ENCODE peak calls at places on chromosomes 2 and 18, in eight cellular contexts. One of them, this sample, is unnamed.

GRCh38 chr2:234304945-234305344 is 191.9 kb downstream of the ARL4C start:
- DNase-seq in CD4-positive, CD25-positive, alpha-beta regulatory T cell: no peak
- DNase-seq in dermis blood vessel endothelial cell: peak
- DNase-seq in A172: peak
- DNase-seq in effector memory CD4-positive, alpha-beta T cell: no peak
- DNase-seq in NCI-H524: no peak
- DNase-seq in mesothelial cell of epicardium: no peak
- DNase-seq in NCI-H1436: no peak
- DNase-seq in this sample: no peak

GRCh38 chr2:3641181-3641580 is 16.8 kb upstream of the ALLC start:
- DNase-seq in CD4-positive, CD25-positive, alpha-beta regulatory T cell: no peak
- DNase-seq in dermis blood vessel endothelial cell: no peak
- DNase-seq in A172: no peak
- DNase-seq in effector memory CD4-positive, alpha-beta T cell: no peak
- DNase-seq in NCI-H524: no peak
- DNase-seq in mesothelial cell of epicardium: no peak
- DNase-seq in NCI-H1436: no peak
- DNase-seq in this sample: peak

GRCh38 chr2:64651590-64651989 is 2.1 kb downstream of the SERTAD2 start:
- DNase-seq in CD4-positive, CD25-positive, alpha-beta regulatory T cell: no peak
- DNase-seq in dermis blood vessel endothelial cell: no peak
- DNase-seq in A172: no peak
- DNase-seq in effector memory CD4-positive, alpha-beta T cell: no peak
- DNase-seq in NCI-H524: peak
- DNase-seq in mesothelial cell of epicardium: no peak
- DNase-seq in NCI-H1436: no peak
- DNase-seq in this sample: no peak

GRCh38 chr2:218166791-218167190 is at the start of gene CXCR1:
- DNase-seq in CD4-positive, CD25-positive, alpha-beta regulatory T cell: peak
- DNase-seq in dermis blood vessel endothelial cell: no peak
- DNase-seq in A172: no peak
- DNase-seq in effector memory CD4-positive, alpha-beta T cell: peak
- DNase-seq in NCI-H524: no peak
- DNase-seq in mesothelial cell of epicardium: no peak
- DNase-seq in NCI-H1436: no peak
- DNase-seq in this sample: no peak

GRCh38 chr18:35443434-35443833 is 54.3 kb downstream of the INO80C start:
- DNase-seq in CD4-positive, CD25-positive, alpha-beta regulatory T cell: no peak
- DNase-seq in dermis blood vessel endothelial cell: no peak
- DNase-seq in A172: no peak
- DNase-seq in effector memory CD4-positive, alpha-beta T cell: no peak
- DNase-seq in NCI-H524: no peak
- DNase-seq in mesothelial cell of epicardium: no peak
- DNase-seq in NCI-H1436: no peak
- DNase-seq in this sample: no peak

GRCh38 chr2:64453710-64454315 is at the start of gene LGALSL:
- DNase-seq in CD4-positive, CD25-positive, alpha-beta regulatory T cell: no peak
- DNase-seq in dermis blood vessel endothelial cell: peak
- DNase-seq in A172: peak
- DNase-seq in effector memory CD4-positive, alpha-beta T cell: no peak
- DNase-seq in NCI-H524: peak
- DNase-seq in mesothelial cell of epicardium: peak
- DNase-seq in NCI-H1436: no peak
- DNase-seq in this sample: peak

GRCh38 chr2:171393487-171393886 is 40.3 kb downstream of the METTL8 start:
- DNase-seq in CD4-positive, CD25-positive, alpha-beta regulatory T cell: no peak
- DNase-seq in dermis blood vessel endothelial cell: no peak
- DNase-seq in A172: no peak
- DNase-seq in effector memory CD4-positive, alpha-beta T cell: no peak
- DNase-seq in NCI-H524: no peak
- DNase-seq in mesothelial cell of epicardium: no peak
- DNase-seq in NCI-H1436: no peak
- DNase-seq in this sample: no peak

GRCh38 chr2:65204461-65205230 is 23.0 kb upstream of the ACTR2 start:
- DNase-seq in CD4-positive, CD25-positive, alpha-beta regulatory T cell: peak
- DNase-seq in dermis blood vessel endothelial cell: peak
- DNase-seq in A172: no peak
- DNase-seq in effector memory CD4-positive, alpha-beta T cell: peak
- DNase-seq in NCI-H524: no peak
- DNase-seq in mesothelial cell of epicardium: no peak
- DNase-seq in NCI-H1436: peak
- DNase-seq in this sample: no peak

GRCh38 chr2:68936462-68936861 is 16.2 kb downstream of the GKN2 start:
- DNase-seq in CD4-positive, CD25-positive, alpha-beta regulatory T cell: no peak
- DNase-seq in dermis blood vessel endothelial cell: peak
- DNase-seq in A172: peak
- DNase-seq in effector memory CD4-positive, alpha-beta T cell: no peak
- DNase-seq in NCI-H524: no peak
- DNase-seq in mesothelial cell of epicardium: no peak
- DNase-seq in NCI-H1436: no peak
- DNase-seq in this sample: no peak

GRCh38 chr2:12284487-12284886 is 432.2 kb upstream of the TRIB2 start:
- DNase-seq in CD4-positive, CD25-positive, alpha-beta regulatory T cell: no peak
- DNase-seq in dermis blood vessel endothelial cell: no peak
- DNase-seq in A172: peak
- DNase-seq in effector memory CD4-positive, alpha-beta T cell: no peak
- DNase-seq in NCI-H524: no peak
- DNase-seq in mesothelial cell of epicardium: no peak
- DNase-seq in NCI-H1436: no peak
- DNase-seq in this sample: no peak

GRCh38 chr18:10839401-10839800 is 310.0 kb downstream of the PIEZO2 start:
- DNase-seq in CD4-positive, CD25-positive, alpha-beta regulatory T cell: no peak
- DNase-seq in dermis blood vessel endothelial cell: no peak
- DNase-seq in A172: no peak
- DNase-seq in effector memory CD4-positive, alpha-beta T cell: no peak
- DNase-seq in NCI-H524: no peak
- DNase-seq in mesothelial cell of epicardium: no peak
- DNase-seq in NCI-H1436: no peak
- DNase-seq in this sample: no peak

GRCh38 chr2:78541451-78542267 is 483.8 kb upstream of the REG3G start:
- DNase-seq in CD4-positive, CD25-positive, alpha-beta regulatory T cell: no peak
- DNase-seq in dermis blood vessel endothelial cell: no peak
- DNase-seq in A172: peak
- DNase-seq in effector memory CD4-positive, alpha-beta T cell: no peak
- DNase-seq in NCI-H524: no peak
- DNase-seq in mesothelial cell of epicardium: no peak
- DNase-seq in NCI-H1436: peak
- DNase-seq in this sample: no peak

GRCh38 chr18:332721-333513 is 65.1 kb upstream of the THOC1 start:
- DNase-seq in CD4-positive, CD25-positive, alpha-beta regulatory T cell: no peak
- DNase-seq in dermis blood vessel endothelial cell: no peak
- DNase-seq in A172: no peak
- DNase-seq in effector memory CD4-positive, alpha-beta T cell: no peak
- DNase-seq in NCI-H524: no peak
- DNase-seq in mesothelial cell of epicardium: no peak
- DNase-seq in NCI-H1436: no peak
- DNase-seq in this sample: no peak

GRCh38 chr2:204533629-204534370 is 11.5 kb upstream of the PARD3B start:
- DNase-seq in CD4-positive, CD25-positive, alpha-beta regulatory T cell: no peak
- DNase-seq in dermis blood vessel endothelial cell: no peak
- DNase-seq in A172: peak
- DNase-seq in effector memory CD4-positive, alpha-beta T cell: no peak
- DNase-seq in NCI-H524: no peak
- DNase-seq in mesothelial cell of epicardium: no peak
- DNase-seq in NCI-H1436: no peak
- DNase-seq in this sample: no peak

GRCh38 chr2:231200805-231201474 is 2.5 kb downstream of the ARMC9 start:
- DNase-seq in CD4-positive, CD25-positive, alpha-beta regulatory T cell: no peak
- DNase-seq in dermis blood vessel endothelial cell: no peak
- DNase-seq in A172: peak
- DNase-seq in effector memory CD4-positive, alpha-beta T cell: no peak
- DNase-seq in NCI-H524: no peak
- DNase-seq in mesothelial cell of epicardium: no peak
- DNase-seq in NCI-H1436: no peak
- DNase-seq in this sample: no peak

GRCh38 chr2:175823291-175824073 is 178.6 kb downstream of the LNPK start:
- DNase-seq in CD4-positive, CD25-positive, alpha-beta regulatory T cell: no peak
- DNase-seq in dermis blood vessel endothelial cell: no peak
- DNase-seq in A172: no peak
- DNase-seq in effector memory CD4-positive, alpha-beta T cell: no peak
- DNase-seq in NCI-H524: no peak
- DNase-seq in mesothelial cell of epicardium: no peak
- DNase-seq in NCI-H1436: no peak
- DNase-seq in this sample: no peak

GRCh38 chr2:148063633-148064032 is 42.7 kb downstream of the MBD5 start:
- DNase-seq in CD4-positive, CD25-positive, alpha-beta regulatory T cell: no peak
- DNase-seq in dermis blood vessel endothelial cell: no peak
- DNase-seq in A172: no peak
- DNase-seq in effector memory CD4-positive, alpha-beta T cell: no peak
- DNase-seq in NCI-H524: no peak
- DNase-seq in mesothelial cell of epicardium: no peak
- DNase-seq in NCI-H1436: no peak
- DNase-seq in this sample: no peak

GRCh38 chr2:6932833-6933232 is 15.6 kb downstream of the RNF144A start:
- DNase-seq in CD4-positive, CD25-positive, alpha-beta regulatory T cell: no peak
- DNase-seq in dermis blood vessel endothelial cell: no peak
- DNase-seq in A172: no peak
- DNase-seq in effector memory CD4-positive, alpha-beta T cell: no peak
- DNase-seq in NCI-H524: no peak
- DNase-seq in mesothelial cell of epicardium: no peak
- DNase-seq in NCI-H1436: no peak
- DNase-seq in this sample: no peak

GRCh38 chr2:172927381-172928357 is 148.0 kb upstream of the MAP3K20 start:
- DNase-seq in CD4-positive, CD25-positive, alpha-beta regulatory T cell: no peak
- DNase-seq in dermis blood vessel endothelial cell: peak
- DNase-seq in A172: no peak
- DNase-seq in effector memory CD4-positive, alpha-beta T cell: no peak
- DNase-seq in NCI-H524: no peak
- DNase-seq in mesothelial cell of epicardium: no peak
- DNase-seq in NCI-H1436: no peak
- DNase-seq in this sample: no peak

GRCh38 chr2:108428286-108429009 is 20.6 kb upstream of the GCC2 start:
- DNase-seq in CD4-positive, CD25-positive, alpha-beta regulatory T cell: no peak
- DNase-seq in dermis blood vessel endothelial cell: peak
- DNase-seq in A172: no peak
- DNase-seq in effector memory CD4-positive, alpha-beta T cell: no peak
- DNase-seq in NCI-H524: no peak
- DNase-seq in mesothelial cell of epicardium: no peak
- DNase-seq in NCI-H1436: no peak
- DNase-seq in this sample: no peak

This sample was measured in osteocyte.